ENCODE peak calls at places on chromosomes 7 and 10, in ten cellular contexts. T is transverse colon, N is body of pancreas, B is psoas muscle, W is uterus, G is WERI-Rb-1, F is heart right ventricle, Q is ovary, X is cardiac muscle cell, E is suprapubic skin. O is an unnamed sample.

GRCh38 chr7:45123913-45124312 is 12.4 kb upstream of the TBRG4 start:
- DNase-seq in E (no peak), T (no peak), Q (no peak), B (no peak), N (no peak), W (no peak), G (no peak), X (no peak), F (no peak), O (no peak)

GRCh38 chr7:155860461-155860839 is 48.2 kb upstream of the SHH start:
- DNase-seq in N (no peak), B (no peak), F (no peak), X (no peak), E (peak), Q (no peak), G (no peak), T (no peak), W (no peak), O (peak)

GRCh38 chr10:91712315-91712714 is 79.4 kb upstream of the PPP1R3C start:
- DNase-seq in F (no peak), N (no peak), W (no peak), G (no peak), X (no peak), E (no peak), T (no peak), Q (no peak), B (no peak), O (no peak)

GRCh38 chr10:86355571-86356038 is 11.0 kb downstream of the GRID1 start:
- DNase-seq in E (no peak), N (no peak), G (no peak), W (no peak), B (no peak), X (no peak), Q (no peak), F (peak), T (peak), O (no peak)

GRCh38 chr10:132204781-132205473 is 18.2 kb downstream of the DPYSL4 start:
- DNase-seq in B (no peak), F (no peak), Q (no peak), T (no peak), E (no peak), X (no peak), N (no peak), W (no peak), G (peak), O (no peak)

GRCh38 chr7:101216001-101216859 is 1.2 kb downstream of the PLOD3 start:
- DNase-seq in N (no peak), E (no peak), F (no peak), G (no peak), W (no peak), Q (no peak), X (peak), B (no peak), T (no peak), O (no peak)

GRCh38 chr10:99758241-99758891 is 24.1 kb upstream of the ABCC2 start:
- DNase-seq in Q (no peak), T (no peak), B (no peak), N (no peak), F (no peak), W (no peak), X (peak), E (no peak), G (no peak), O (no peak)

GRCh38 chr10:9437131-9437530 is 1382.6 kb downstream of the GATA3 start:
- DNase-seq in F (no peak), T (no peak), X (no peak), B (no peak), G (no peak), E (no peak), Q (no peak), W (no peak), N (no peak), O (no peak)

GRCh38 chr7:55181774-55182173 is 163.0 kb downstream of the EGFR start:
- DNase-seq in G (no peak), Q (no peak), T (no peak), F (no peak), B (no peak), W (no peak), X (no peak), E (no peak), N (no peak), O (no peak)

GRCh38 chr7:123824754-123825067 is 20.3 kb upstream of the HYAL4 start:
- DNase-seq in B (no peak), N (no peak), Q (no peak), T (no peak), E (no peak), X (no peak), W (no peak), F (no peak), G (no peak), O (no peak)

GRCh38 chr7:151683615-151684407 is 164.1 kb upstream of the RHEB start:
- DNase-seq in F (no peak), X (no peak), B (no peak), N (no peak), E (peak), T (no peak), G (no peak), Q (peak), W (no peak), O (no peak)

GRCh38 chr10:8365935-8366911 is 311.7 kb downstream of the GATA3 start:
- DNase-seq in G (no peak), E (no peak), T (no peak), F (no peak), B (no peak), N (no peak), X (peak), W (no peak), Q (no peak), O (no peak)

GRCh38 chr7:26284995-26285632 is 6.5 kb upstream of the SNX10 start:
- DNase-seq in G (peak), W (no peak), B (no peak), N (no peak), F (no peak), T (no peak), E (no peak), X (no peak), Q (no peak), O (no peak)

GRCh38 chr10:74113546-74113945 is 37.1 kb downstream of the AP3M1 start:
- DNase-seq in F (no peak), G (no peak), W (no peak), X (peak), T (no peak), B (no peak), E (no peak), N (no peak), Q (no peak), O (no peak)

GRCh38 chr7:93147358-93147757 is 827 bp downstream of the SAMD9L start:
- DNase-seq in X (peak), T (peak), N (no peak), W (peak), E (no peak), B (no peak), Q (no peak), G (no peak), F (peak), O (no peak)
- H3K4me3 ChIP-seq in X (no peak), T (peak), N (peak), W (peak), E (peak), B (peak), Q (peak), G (no peak), F (peak), O (peak)

GRCh38 chr10:1379601-1380000 is 323.4 kb downstream of the WDR37 start:
- DNase-seq in N (no peak), W (no peak), Q (no peak), G (no peak), E (no peak), F (no peak), B (no peak), X (no peak), T (no peak), O (peak)
- H3K27ac ChIP-seq in N (no peak), W (no peak), Q (no peak), G (no peak), E (no peak), F (no peak), B (no peak), X (no peak), T (no peak), O (no peak)

DNA sequence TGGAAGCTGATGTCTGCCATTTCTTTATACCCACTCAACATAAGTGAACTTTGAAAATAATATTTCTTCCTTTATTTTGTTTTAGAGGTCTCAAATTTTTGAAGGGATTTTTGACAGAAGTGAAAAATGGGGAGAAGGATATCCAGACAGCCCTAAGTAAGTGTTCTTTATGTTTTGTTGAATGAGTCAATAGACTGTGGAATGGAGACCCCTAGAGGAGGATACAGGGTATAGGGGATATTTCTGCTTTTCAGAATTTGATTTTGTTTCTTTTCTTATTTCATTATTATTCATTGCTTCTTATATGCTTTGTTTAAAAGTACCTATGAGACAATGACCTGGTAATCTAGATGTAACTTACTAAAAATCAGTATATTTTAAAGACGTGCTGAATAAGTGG is 34.4 kb downstream of the PLEKHA8 start:
- DNase-seq in X (peak), Q (no peak), T (no peak), G (no peak), N (no peak), E (no peak), B (no peak), F (no peak), W (no peak), O (no peak)
- TF ChIP-seq CTCF in X (peak), Q (no peak), T (peak), G (no peak), N (peak), E (peak), B (peak), F (peak), W (peak), O (peak)

GRCh38 chr7:25031432-25031831 is 51.5 kb upstream of the OSBPL3 start:
- DNase-seq in N (no peak), Q (no peak), B (no peak), X (no peak), E (no peak), W (no peak), T (peak), G (no peak), F (no peak), O (no peak)

GRCh38 chr7:25028370-25028971 is 48.5 kb upstream of the OSBPL3 start:
- DNase-seq in G (no peak), B (no peak), W (no peak), N (no peak), Q (no peak), T (no peak), F (no peak), X (peak), E (no peak), O (no peak)

GRCh38 chr7:25031007-25031406 is 51.0 kb upstream of the OSBPL3 start:
- DNase-seq in W (no peak), G (no peak), E (no peak), F (no peak), B (no peak), T (peak), X (no peak), Q (no peak), N (no peak), O (no peak)

GRCh38 chr7:25026156-25026555 is 46.2 kb upstream of the OSBPL3 start:
- DNase-seq in F (no peak), G (no peak), E (no peak), Q (no peak), B (no peak), X (no peak), T (no peak), W (no peak), N (no peak), O (no peak)

GRCh38 chr7:25029075-25029474 is 49.1 kb upstream of the OSBPL3 start:
- DNase-seq in G (no peak), X (no peak), F (no peak), W (no peak), Q (no peak), E (no peak), B (no peak), N (no peak), T (no peak), O (no peak)
- H3K4me3 ChIP-seq in G (no peak), X (no peak), F (no peak), W (no peak), Q (no peak), E (no peak), B (no peak), N (no peak), T (no peak), O (no peak)

GRCh38 chr7:131370523-131370968 is 42.9 kb downstream of the MKLN1 start:
- DNase-seq in T (no peak), F (no peak), W (no peak), Q (no peak), N (no peak), X (peak), G (no peak), B (no peak), E (no peak), O (no peak)

GRCh38 chr7:131374821-131375220 is 47.1 kb downstream of the MKLN1 start:
- DNase-seq in E (no peak), B (no peak), X (no peak), T (no peak), Q (no peak), W (no peak), F (no peak), G (no peak), N (no peak), O (no peak)

GRCh38 chr7:131372554-131372953 is 44.9 kb downstream of the MKLN1 start:
- DNase-seq in Q (no peak), E (no peak), W (no peak), G (no peak), B (no peak), T (no peak), F (no peak), X (no peak), N (no peak), O (no peak)

GRCh38 chr7:131369354-131369753 is 41.7 kb downstream of the MKLN1 start:
- DNase-seq in F (no peak), G (no peak), Q (no peak), X (peak), B (no peak), W (no peak), T (no peak), N (no peak), E (no peak), O (no peak)

GRCh38 chr7:131371411-131371810 is 43.7 kb downstream of the MKLN1 start:
- DNase-seq in F (no peak), B (no peak), N (no peak), G (no peak), E (no peak), Q (no peak), T (no peak), W (no peak), X (no peak), O (no peak)
- H3K27ac ChIP-seq in F (no peak), B (no peak), N (no peak), G (no peak), E (no peak), Q (no peak), T (no peak), W (no peak), X (no peak), O (no peak)

GRCh38 chr7:47414342-47415288 is 167.3 kb downstream of the TNS3 start:
- DNase-seq in T (no peak), F (no peak), B (no peak), G (no peak), X (no peak), N (peak), E (no peak), W (no peak), Q (no peak), O (peak)

GRCh38 chr7:47417122-47417480 is 164.8 kb downstream of the TNS3 start:
- DNase-seq in T (no peak), F (no peak), W (no peak), X (no peak), E (no peak), Q (no peak), B (no peak), G (no peak), N (no peak), O (peak)

GRCh38 chr7:47418910-47419309 is 163.0 kb downstream of the TNS3 start:
- DNase-seq in F (no peak), B (peak), X (no peak), G (no peak), Q (no peak), N (peak), T (no peak), W (no peak), E (no peak), O (peak)

GRCh38 chr7:47415289-47416212 is 166.4 kb downstream of the TNS3 start:
- DNase-seq in E (no peak), Q (no peak), T (no peak), B (no peak), N (peak), F (no peak), W (no peak), X (no peak), G (no peak), O (peak)

GRCh38 chr7:47416454-47417121 is 165.3 kb downstream of the TNS3 start:
- DNase-seq in F (no peak), N (peak), G (no peak), X (no peak), B (no peak), Q (no peak), T (no peak), W (no peak), E (no peak), O (peak)
- TF ChIP-seq CTCF in F (no peak), N (no peak), G (no peak), X (no peak), B (no peak), Q (no peak), T (no peak), W (no peak), E (no peak), O (no peak)

DNA sequence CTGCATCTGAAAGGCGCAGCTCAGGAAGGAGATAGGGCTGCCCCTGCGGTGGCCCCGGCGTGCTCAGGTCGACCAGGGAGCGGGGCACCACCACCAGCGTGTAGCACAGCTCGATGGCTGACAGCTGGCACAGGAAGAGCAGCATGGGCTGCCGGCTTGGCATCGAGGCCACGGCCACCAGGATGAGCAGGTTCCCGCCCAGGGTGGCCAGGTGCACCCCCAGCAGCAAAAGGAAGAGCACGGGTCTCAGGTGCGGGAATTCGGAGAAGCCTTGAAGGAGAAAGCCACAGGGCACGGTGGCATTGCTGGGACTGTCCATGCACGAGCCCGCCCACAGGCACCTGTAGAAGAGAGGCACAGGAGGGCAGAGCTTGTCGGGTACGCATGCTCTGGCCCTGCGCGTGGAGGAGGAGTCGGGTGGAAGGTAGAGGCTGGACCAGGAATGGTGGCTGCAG is 33.9 kb downstream of the TAS2R41 start:
- DNase-seq in F (no peak), X (no peak), N (no peak), Q (no peak), W (no peak), E (no peak), T (no peak), G (no peak), B (no peak), O (no peak)
- H3K4me3 ChIP-seq in F (no peak), X (no peak), N (no peak), Q (no peak), W (no peak), E (peak), T (no peak), G (no peak), B (no peak), O (no peak)

O was measured in coronary artery.